ENCODE peak calls at places on chromosomes 7 and 10, in nine cellular contexts. X, V, D, J, I, Y, S, W and M are unnamed samples.
A peak's percentile ranks its signal among the peaks of the same experiment; 100 is the strongest.

GRCh38 chr10:84194424-84195043 is at the start of gene CDHR1:
- DNase-seq in X (peak; percentile 61), V (peak; percentile 26), D (no peak), J (no peak), I (peak; percentile 6), Y (peak; percentile 37), S (peak; percentile 80), W (no peak), M (no peak)

GRCh38 chr10:34821587-34822585 is 6.8 kb upstream of the PARD3 start:
- DNase-seq in X (no peak), V (no peak), D (no peak), J (no peak), I (no peak), Y (no peak), S (no peak), W (no peak), M (no peak)

GRCh38 chr7:112433289-112433688 is 17.0 kb upstream of the IFRD1 start:
- DNase-seq in X (no peak), V (no peak), D (no peak), J (no peak), I (no peak), Y (no peak), S (no peak), W (no peak), M (no peak)

GRCh38 chr10:4780782-4781181 is 45.2 kb upstream of the AKR1E2 start:
- DNase-seq in X (no peak), V (no peak), D (no peak), J (no peak), I (no peak), Y (no peak), S (no peak), W (no peak), M (no peak)

GRCh38 chr7:7681191-7681935 is 37.0 kb downstream of the RPA3 start:
- DNase-seq in X (no peak), V (peak; percentile 91), D (peak; percentile 49), J (peak; percentile 79), I (peak; percentile 93), Y (peak; percentile 18), S (no peak), W (no peak), M (peak; percentile 65)

GRCh38 chr10:72503241-72503640 is 122.6 kb downstream of the MICU1 start:
- DNase-seq in X (no peak), V (no peak), D (peak; percentile 17), J (no peak), I (no peak), Y (no peak), S (no peak), W (no peak), M (no peak)

GRCh38 chr10:97659589-97659988 is 19.1 kb downstream of the PI4K2A start:
- DNase-seq in X (no peak), V (no peak), D (peak; percentile 69), J (no peak), I (no peak), Y (no peak), S (no peak), W (no peak), M (no peak)

GRCh38 chr10:3494131-3494878 is 290.7 kb downstream of the KLF6 start:
- DNase-seq in X (no peak), V (no peak), D (no peak), J (no peak), I (no peak), Y (no peak), S (no peak), W (no peak), M (no peak)

GRCh38 chr7:15854841-15855576 is 168.5 kb upstream of the MEOX2 start:
- DNase-seq in X (no peak), V (no peak), D (no peak), J (no peak), I (no peak), Y (no peak), S (no peak), W (no peak), M (no peak)

GRCh38 chr10:79084972-79085597 is 16.3 kb downstream of the ZMIZ1 start:
- DNase-seq in X (no peak), V (no peak), D (no peak), J (no peak), I (no peak), Y (no peak), S (no peak), W (no peak), M (no peak)

GRCh38 chr10:114043532-114044250 is at the start of gene ADRB1:
- DNase-seq in X (peak; percentile 95), V (peak; percentile 43), D (no peak), J (peak; percentile 98), I (peak; percentile 26), Y (no peak), S (peak; percentile 70), W (no peak), M (peak; percentile 57)

GRCh38 chr7:112994666-112995065 is 92.0 kb downstream of the GPR85 start:
- DNase-seq in X (no peak), V (no peak), D (no peak), J (no peak), I (no peak), Y (no peak), S (no peak), W (no peak), M (no peak)

GRCh38 chr7:2031496-2031895 is 201.2 kb downstream of the MAD1L1 start:
- DNase-seq in X (peak; percentile 32), V (no peak), D (no peak), J (no peak), I (no peak), Y (no peak), S (no peak), W (no peak), M (no peak)

GRCh38 chr10:11521860-11522259 is 89.6 kb downstream of the USP6NL start:
- DNase-seq in X (no peak), V (no peak), D (no peak), J (no peak), I (no peak), Y (no peak), S (no peak), W (no peak), M (no peak)

GRCh38 chr7:104895851-104896236 is 118.2 kb upstream of the KMT2E start:
- DNase-seq in X (no peak), V (no peak), D (no peak), J (no peak), I (no peak), Y (no peak), S (no peak), W (no peak), M (no peak)

GRCh38 chr7:73739387-73739767 is 775 bp upstream of the ABHD11 start:
- DNase-seq in X (no peak), V (no peak), D (no peak), J (no peak), I (no peak), Y (no peak), S (no peak), W (no peak), M (no peak)

GRCh38 chr7:7884855-7885254 is 83.7 kb upstream of the GLCCI1 start:
- DNase-seq in X (no peak), V (no peak), D (no peak), J (no peak), I (no peak), Y (no peak), S (no peak), W (no peak), M (no peak)

GRCh38 chr7:2229467-2229866 is 3.3 kb downstream of the MAD1L1 start:
- DNase-seq in X (no peak), V (no peak), D (no peak), J (no peak), I (no peak), Y (no peak), S (no peak), W (no peak), M (no peak)

GRCh38 chr7:91436655-91437054 is 172.4 kb downstream of the FZD1 start:
- DNase-seq in X (no peak), V (peak; percentile 85), D (no peak), J (no peak), I (no peak), Y (no peak), S (no peak), W (no peak), M (no peak)

GRCh38 chr7:18119985-18120384 is 92.3 kb upstream of the PRPS1L1 start:
- DNase-seq in X (no peak), V (no peak), D (no peak), J (no peak), I (no peak), Y (no peak), S (no peak), W (no peak), M (no peak)

GRCh38 chr10:103448751-103449150 is 3.4 kb downstream of the CALHM2 start:
- DNase-seq in X (peak; percentile 82), V (no peak), D (peak; percentile 74), J (no peak), I (no peak), Y (no peak), S (no peak), W (peak; percentile 48), M (no peak)

GRCh38 chr7:27784399-27785053 is 44.6 kb downstream of the TAX1BP1 start:
- DNase-seq in X (no peak), V (peak; percentile 31), D (peak; percentile 36), J (no peak), I (peak; percentile 15), Y (no peak), S (no peak), W (no peak), M (no peak)

GRCh38 chr10:130958981-130959751 is 352.4 kb downstream of the TCERG1L start:
- DNase-seq in X (no peak), V (no peak), D (no peak), J (no peak), I (no peak), Y (no peak), S (peak; percentile 42), W (no peak), M (no peak)

GRCh38 chr7:51261950-51262795 is 54.4 kb downstream of the COBL start:
- DNase-seq in X (no peak), V (no peak), D (no peak), J (peak; percentile 2), I (no peak), Y (no peak), S (no peak), W (no peak), M (no peak)

GRCh38 chr10:83685458-83685857 is 453.9 kb upstream of the GHITM start:
- DNase-seq in X (no peak), V (no peak), D (no peak), J (no peak), I (peak; percentile 8), Y (no peak), S (no peak), W (no peak), M (no peak)